ENCODE peak calls at places on chromosome 7, in eight cellular contexts. One of them, this sample, is unnamed.

GRCh38 chr7:159033956-159034938 is 110.4 kb downstream of the VIPR2 start:
- DNase-seq in fibroblast of the aortic adventitia: no peak
- DNase-seq in A549: no peak
- DNase-seq in transverse colon: peak; percentile 5
- DNase-seq in AG04450: no peak
- DNase-seq in nephron progenitor cell: no peak
- DNase-seq in kidney epithelial cell: no peak
- DNase-seq in GM06990: no peak
- DNase-seq in this sample: no peak

GRCh38 chr7:158241919-158242318 is 345.7 kb downstream of the PTPRN2 start:
- DNase-seq in transverse colon: no peak
- DNase-seq in kidney epithelial cell: no peak
- DNase-seq in AG04450: no peak
- DNase-seq in nephron progenitor cell: no peak
- DNase-seq in GM06990: no peak
- DNase-seq in fibroblast of the aortic adventitia: no peak
- DNase-seq in A549: no peak
- DNase-seq in this sample: no peak

GRCh38 chr7:3446786-3447185 is 145.7 kb downstream of the SDK1 start:
- DNase-seq in fibroblast of the aortic adventitia: no peak
- DNase-seq in transverse colon: no peak
- DNase-seq in nephron progenitor cell: no peak
- DNase-seq in A549: no peak
- DNase-seq in kidney epithelial cell: no peak
- DNase-seq in AG04450: no peak
- DNase-seq in GM06990: no peak
- DNase-seq in this sample: no peak

GRCh38 chr7:156169474-156170370 is 357.5 kb upstream of the SHH start:
- DNase-seq in nephron progenitor cell: peak; percentile 23
- DNase-seq in GM06990: no peak
- DNase-seq in A549: no peak
- DNase-seq in kidney epithelial cell: no peak
- DNase-seq in fibroblast of the aortic adventitia: no peak
- DNase-seq in transverse colon: no peak
- DNase-seq in AG04450: no peak
- DNase-seq in this sample: no peak

GRCh38 chr7:75559355-75559986 is 67.4 kb downstream of the SPDYE5 start:
- DNase-seq in fibroblast of the aortic adventitia: no peak
- DNase-seq in nephron progenitor cell: peak; percentile 33
- DNase-seq in kidney epithelial cell: peak; percentile 85
- DNase-seq in GM06990: no peak
- DNase-seq in transverse colon: no peak
- DNase-seq in AG04450: no peak
- DNase-seq in A549: no peak
- DNase-seq in this sample: no peak

GRCh38 chr7:102908676-102909075 is 4.1 kb upstream of the LRRC17 start:
- DNase-seq in kidney epithelial cell: no peak
- DNase-seq in A549: no peak
- DNase-seq in GM06990: no peak
- DNase-seq in nephron progenitor cell: no peak
- DNase-seq in AG04450: no peak
- DNase-seq in transverse colon: no peak
- DNase-seq in fibroblast of the aortic adventitia: no peak
- DNase-seq in this sample: no peak

GRCh38 chr7:146366938-146367337 is 250.3 kb downstream of the CNTNAP2 start:
- DNase-seq in transverse colon: no peak
- DNase-seq in GM06990: no peak
- DNase-seq in AG04450: no peak
- DNase-seq in nephron progenitor cell: no peak
- DNase-seq in A549: no peak
- DNase-seq in fibroblast of the aortic adventitia: no peak
- DNase-seq in kidney epithelial cell: peak; percentile 25
- DNase-seq in this sample: no peak

GRCh38 chr7:76071316-76072242 is 23.7 kb downstream of the MDH2 start:
- DNase-seq in AG04450: no peak
- DNase-seq in nephron progenitor cell: peak; percentile 12
- DNase-seq in A549: no peak
- DNase-seq in kidney epithelial cell: no peak
- DNase-seq in fibroblast of the aortic adventitia: peak; percentile 64
- DNase-seq in GM06990: no peak
- DNase-seq in transverse colon: peak; percentile 47
- DNase-seq in this sample: no peak

GRCh38 chr7:21429021-21429420 is 1.1 kb downstream of the SP4 start:
- DNase-seq in AG04450: no peak
- DNase-seq in A549: no peak
- DNase-seq in fibroblast of the aortic adventitia: peak; percentile 1
- DNase-seq in nephron progenitor cell: no peak
- DNase-seq in transverse colon: no peak
- DNase-seq in kidney epithelial cell: no peak
- DNase-seq in GM06990: no peak
- DNase-seq in this sample: no peak

GRCh38 chr7:81682873-81683272 is 87.0 kb downstream of the HGF start:
- DNase-seq in fibroblast of the aortic adventitia: no peak
- DNase-seq in GM06990: no peak
- DNase-seq in kidney epithelial cell: no peak
- DNase-seq in transverse colon: no peak
- DNase-seq in AG04450: no peak
- DNase-seq in A549: no peak
- DNase-seq in nephron progenitor cell: no peak
- DNase-seq in this sample: no peak

GRCh38 chr7:137774793-137775201 is 72.0 kb downstream of the DGKI start:
- DNase-seq in AG04450: no peak
- DNase-seq in nephron progenitor cell: no peak
- DNase-seq in transverse colon: no peak
- DNase-seq in kidney epithelial cell: peak; percentile 38
- DNase-seq in A549: no peak
- DNase-seq in GM06990: no peak
- DNase-seq in fibroblast of the aortic adventitia: peak; percentile 33
- DNase-seq in this sample: no peak

GRCh38 chr7:6536262-6536770 is 14.9 kb downstream of the GRID2IP start:
- DNase-seq in transverse colon: peak; percentile 28
- DNase-seq in A549: no peak
- DNase-seq in AG04450: no peak
- DNase-seq in fibroblast of the aortic adventitia: no peak
- DNase-seq in kidney epithelial cell: no peak
- DNase-seq in GM06990: no peak
- DNase-seq in nephron progenitor cell: peak; percentile 47
- DNase-seq in this sample: no peak

GRCh38 chr7:38248069-38248567 is 25.3 kb downstream of the TARP start:
- DNase-seq in A549: no peak
- DNase-seq in nephron progenitor cell: no peak
- DNase-seq in kidney epithelial cell: no peak
- DNase-seq in transverse colon: no peak
- DNase-seq in fibroblast of the aortic adventitia: no peak
- DNase-seq in GM06990: no peak
- DNase-seq in AG04450: no peak
- DNase-seq in this sample: no peak

GRCh38 chr7:95614442-95614940 is 18.2 kb upstream of the PDK4 start:
- DNase-seq in kidney epithelial cell: no peak
- DNase-seq in A549: no peak
- DNase-seq in GM06990: no peak
- DNase-seq in nephron progenitor cell: no peak
- DNase-seq in transverse colon: no peak
- DNase-seq in AG04450: no peak
- DNase-seq in fibroblast of the aortic adventitia: no peak
- DNase-seq in this sample: no peak

DNA sequence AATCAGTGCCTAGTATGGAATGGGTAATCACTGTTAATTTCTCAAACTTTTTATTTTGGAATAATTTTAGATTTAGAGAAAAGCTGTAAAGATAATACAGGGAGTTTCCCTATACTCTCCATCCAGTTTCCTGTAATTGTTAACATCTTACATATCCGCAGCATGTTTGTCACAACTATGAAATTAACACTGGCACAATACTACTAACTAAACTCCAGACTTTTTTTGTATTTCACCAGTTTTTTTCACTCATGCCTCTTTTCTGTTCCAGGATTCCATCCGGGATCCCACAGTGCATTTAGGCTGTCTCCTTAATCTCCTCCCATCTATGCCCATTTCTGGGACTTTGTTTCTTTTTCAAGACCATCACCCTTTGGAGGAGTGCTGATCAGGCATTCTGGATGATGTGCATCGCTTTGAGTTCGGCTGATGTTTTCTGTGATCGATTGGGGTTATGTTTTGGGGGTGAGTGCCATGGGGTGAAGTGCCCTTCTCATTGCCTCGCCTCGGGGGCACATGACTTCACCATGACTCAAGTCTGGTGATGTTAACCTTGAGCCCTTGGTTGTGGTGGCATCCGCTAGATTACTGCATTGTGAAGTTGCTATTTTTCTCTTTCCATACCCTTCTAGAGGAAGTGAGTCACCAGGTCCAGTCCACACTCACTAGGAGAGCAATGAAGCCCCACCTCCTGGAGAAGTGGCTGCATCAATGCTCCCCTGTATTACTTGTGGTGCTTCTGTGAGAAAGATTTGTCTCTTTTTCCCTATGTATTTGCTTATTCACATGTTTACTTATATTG is 43.9 kb upstream of the GRB10 start:
- DNase-seq in transverse colon: no peak
- DNase-seq in A549: peak; percentile 47
- DNase-seq in nephron progenitor cell: no peak
- DNase-seq in AG04450: no peak
- DNase-seq in fibroblast of the aortic adventitia: peak; percentile 78
- DNase-seq in kidney epithelial cell: peak; percentile 89
- DNase-seq in GM06990: no peak
- DNase-seq in this sample: no peak
- TF ChIP-seq CTCF in transverse colon: no peak
- TF ChIP-seq CTCF in A549: no peak
- TF ChIP-seq CTCF in nephron progenitor cell: no peak
- TF ChIP-seq CTCF in AG04450: peak; percentile 8
- TF ChIP-seq CTCF in fibroblast of the aortic adventitia: peak; percentile 10
- TF ChIP-seq CTCF in kidney epithelial cell: no peak
- TF ChIP-seq CTCF in GM06990: no peak
- TF ChIP-seq CTCF in this sample: peak; percentile 10

GRCh38 chr7:149727053-149727452 is 46.3 kb downstream of the ZNF467 start:
- DNase-seq in transverse colon: no peak
- DNase-seq in AG04450: no peak
- DNase-seq in GM06990: no peak
- DNase-seq in A549: no peak
- DNase-seq in fibroblast of the aortic adventitia: no peak
- DNase-seq in kidney epithelial cell: no peak
- DNase-seq in nephron progenitor cell: no peak
- DNase-seq in this sample: no peak
- TF ChIP-seq CTCF in transverse colon: no peak
- TF ChIP-seq CTCF in AG04450: no peak
- TF ChIP-seq CTCF in GM06990: no peak
- TF ChIP-seq CTCF in A549: no peak
- TF ChIP-seq CTCF in fibroblast of the aortic adventitia: no peak
- TF ChIP-seq CTCF in kidney epithelial cell: no peak
- TF ChIP-seq CTCF in nephron progenitor cell: no peak
- TF ChIP-seq CTCF in this sample: no peak

GRCh38 chr7:117130262-117130661 is 177.0 kb downstream of the ST7 start:
- DNase-seq in AG04450: no peak
- DNase-seq in GM06990: no peak
- DNase-seq in nephron progenitor cell: no peak
- DNase-seq in kidney epithelial cell: no peak
- DNase-seq in A549: no peak
- DNase-seq in transverse colon: no peak
- DNase-seq in fibroblast of the aortic adventitia: no peak
- DNase-seq in this sample: no peak

GRCh38 chr7:117134885-117135552 is 181.7 kb downstream of the ST7 start:
- DNase-seq in transverse colon: no peak
- DNase-seq in A549: no peak
- DNase-seq in nephron progenitor cell: no peak
- DNase-seq in kidney epithelial cell: no peak
- DNase-seq in fibroblast of the aortic adventitia: no peak
- DNase-seq in AG04450: no peak
- DNase-seq in GM06990: no peak
- DNase-seq in this sample: no peak

GRCh38 chr7:117132385-117133120 is 179.3 kb downstream of the ST7 start:
- DNase-seq in GM06990: no peak
- DNase-seq in fibroblast of the aortic adventitia: peak; percentile 99
- DNase-seq in kidney epithelial cell: peak; percentile 76
- DNase-seq in A549: peak; percentile 43
- DNase-seq in transverse colon: no peak
- DNase-seq in nephron progenitor cell: no peak
- DNase-seq in AG04450: peak; percentile 67
- DNase-seq in this sample: peak; percentile 75

GRCh38 chr7:117135553-117135891 is 182.2 kb downstream of the ST7 start:
- DNase-seq in GM06990: no peak
- DNase-seq in fibroblast of the aortic adventitia: no peak
- DNase-seq in kidney epithelial cell: no peak
- DNase-seq in AG04450: no peak
- DNase-seq in transverse colon: no peak
- DNase-seq in nephron progenitor cell: no peak
- DNase-seq in A549: no peak
- DNase-seq in this sample: no peak

DNA sequence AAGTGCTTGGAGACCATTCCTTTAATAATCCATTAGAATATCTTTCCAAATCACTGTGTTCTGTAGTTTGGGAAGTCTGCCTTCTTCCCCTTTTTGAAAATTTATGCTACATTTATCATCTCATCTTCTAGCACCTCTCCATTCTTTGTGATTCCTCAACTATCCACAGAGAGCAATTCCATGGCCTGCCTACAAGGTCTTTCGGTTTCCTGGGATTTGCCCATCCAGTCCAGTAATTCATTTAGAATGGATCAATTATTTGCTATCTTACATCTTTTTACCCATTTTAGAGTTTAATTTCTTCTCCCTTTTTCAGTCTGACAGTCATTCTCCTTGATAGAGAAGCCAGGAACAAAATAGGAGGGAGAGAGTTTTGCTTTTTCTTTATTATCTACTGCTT is 179.8 kb downstream of the ST7 start:
- DNase-seq in transverse colon: no peak
- DNase-seq in GM06990: no peak
- DNase-seq in AG04450: no peak
- DNase-seq in A549: no peak
- DNase-seq in kidney epithelial cell: no peak
- DNase-seq in fibroblast of the aortic adventitia: no peak
- DNase-seq in nephron progenitor cell: no peak
- DNase-seq in this sample: no peak
- TF ChIP-seq CTCF in transverse colon: no peak
- TF ChIP-seq CTCF in GM06990: no peak
- TF ChIP-seq CTCF in AG04450: no peak
- TF ChIP-seq CTCF in A549: no peak
- TF ChIP-seq CTCF in kidney epithelial cell: no peak
- TF ChIP-seq CTCF in fibroblast of the aortic adventitia: no peak
- TF ChIP-seq CTCF in nephron progenitor cell: no peak
- TF ChIP-seq CTCF in this sample: no peak

GRCh38 chr7:98872328-98872924 is 2.6 kb upstream of the TMEM130 start:
- DNase-seq in nephron progenitor cell: no peak
- DNase-seq in fibroblast of the aortic adventitia: no peak
- DNase-seq in transverse colon: no peak
- DNase-seq in kidney epithelial cell: no peak
- DNase-seq in A549: peak; percentile 45
- DNase-seq in AG04450: no peak
- DNase-seq in GM06990: no peak
- DNase-seq in this sample: no peak
- TF ChIP-seq CTCF in nephron progenitor cell: no peak
- TF ChIP-seq CTCF in fibroblast of the aortic adventitia: peak; percentile 18
- TF ChIP-seq CTCF in transverse colon: no peak
- TF ChIP-seq CTCF in kidney epithelial cell: peak; percentile 12
- TF ChIP-seq CTCF in A549: peak; percentile 43
- TF ChIP-seq CTCF in AG04450: peak; percentile 14
- TF ChIP-seq CTCF in GM06990: peak; percentile 59
- TF ChIP-seq CTCF in this sample: peak; percentile 17

GRCh38 chr7:112459645-112460044 is 9.4 kb downstream of the IFRD1 start:
- DNase-seq in fibroblast of the aortic adventitia: no peak
- DNase-seq in nephron progenitor cell: no peak
- DNase-seq in transverse colon: no peak
- DNase-seq in kidney epithelial cell: no peak
- DNase-seq in GM06990: no peak
- DNase-seq in AG04450: no peak
- DNase-seq in A549: no peak
- DNase-seq in this sample: no peak
- TF ChIP-seq CTCF in fibroblast of the aortic adventitia: no peak
- TF ChIP-seq CTCF in nephron progenitor cell: no peak
- TF ChIP-seq CTCF in transverse colon: no peak
- TF ChIP-seq CTCF in kidney epithelial cell: no peak
- TF ChIP-seq CTCF in GM06990: no peak
- TF ChIP-seq CTCF in AG04450: no peak
- TF ChIP-seq CTCF in A549: no peak
- TF ChIP-seq CTCF in this sample: no peak